ENCODE peak calls at places on chromosomes 1 and 21, in four cellular contexts. One of them, this sample, is unnamed.

GRCh38 chr1:8560611-8561544 is 243.0 kb downstream of the SLC45A1 start:
- DNase-seq in A549: peak; percentile 15
- DNase-seq in CD8-positive, alpha-beta T cell: no peak
- DNase-seq in tibial nerve: peak; percentile 34
- DNase-seq in this sample: no peak

GRCh38 chr1:150322310-150322709 is 977 bp downstream of the PRPF3 start:
- DNase-seq in A549: peak; percentile 21
- DNase-seq in CD8-positive, alpha-beta T cell: no peak
- DNase-seq in tibial nerve: no peak
- DNase-seq in this sample: no peak

GRCh38 chr1:205450448-205450847 is 5.4 kb downstream of the BLACAT1 start:
- DNase-seq in A549: no peak
- DNase-seq in CD8-positive, alpha-beta T cell: no peak
- DNase-seq in tibial nerve: no peak
- DNase-seq in this sample: no peak

GRCh38 chr1:197599789-197600188 is 175.5 kb downstream of the DENND1B start:
- DNase-seq in A549: no peak
- DNase-seq in CD8-positive, alpha-beta T cell: no peak
- DNase-seq in tibial nerve: no peak
- DNase-seq in this sample: no peak

GRCh38 chr1:6962390-6962955 is 177.2 kb downstream of the CAMTA1 start:
- DNase-seq in A549: peak; percentile 75
- DNase-seq in CD8-positive, alpha-beta T cell: no peak
- DNase-seq in tibial nerve: no peak
- DNase-seq in this sample: no peak

GRCh38 chr1:10561955-10562354 is 87.2 kb downstream of the PEX14 start:
- DNase-seq in A549: no peak
- DNase-seq in CD8-positive, alpha-beta T cell: no peak
- DNase-seq in tibial nerve: no peak
- DNase-seq in this sample: no peak

GRCh38 chr1:10245674-10246073 is 35.3 kb downstream of the KIF1B start:
- DNase-seq in A549: no peak
- DNase-seq in CD8-positive, alpha-beta T cell: no peak
- DNase-seq in tibial nerve: no peak
- DNase-seq in this sample: no peak

GRCh38 chr1:184311580-184311979 is 75.2 kb upstream of the C1orf21 start:
- DNase-seq in A549: no peak
- DNase-seq in CD8-positive, alpha-beta T cell: no peak
- DNase-seq in tibial nerve: no peak
- DNase-seq in this sample: no peak

GRCh38 chr1:209106237-209106741 is 477.2 kb upstream of the CAMK1G start:
- DNase-seq in A549: no peak
- DNase-seq in CD8-positive, alpha-beta T cell: no peak
- DNase-seq in tibial nerve: no peak
- DNase-seq in this sample: no peak

GRCh38 chr1:182206628-182207239 is 145.2 kb upstream of the ZNF648 start:
- DNase-seq in A549: no peak
- DNase-seq in CD8-positive, alpha-beta T cell: no peak
- DNase-seq in tibial nerve: peak; percentile 86
- DNase-seq in this sample: no peak

GRCh38 chr1:232393010-232393833 is 236.7 kb downstream of the SIPA1L2 start:
- DNase-seq in A549: no peak
- DNase-seq in CD8-positive, alpha-beta T cell: no peak
- DNase-seq in tibial nerve: no peak
- DNase-seq in this sample: no peak

GRCh38 chr1:30184393-30185141 is 538.8 kb downstream of the MATN1 start:
- DNase-seq in A549: no peak
- DNase-seq in CD8-positive, alpha-beta T cell: no peak
- DNase-seq in tibial nerve: no peak
- DNase-seq in this sample: no peak

GRCh38 chr1:30185313-30185712 is 538.1 kb downstream of the MATN1 start:
- DNase-seq in A549: no peak
- DNase-seq in CD8-positive, alpha-beta T cell: no peak
- DNase-seq in tibial nerve: no peak
- DNase-seq in this sample: no peak

GRCh38 chr1:30187413-30188023 is 535.9 kb downstream of the MATN1 start:
- DNase-seq in A549: no peak
- DNase-seq in CD8-positive, alpha-beta T cell: no peak
- DNase-seq in tibial nerve: peak; percentile 2
- DNase-seq in this sample: no peak

GRCh38 chr1:30186586-30186985 is 536.8 kb downstream of the MATN1 start:
- DNase-seq in A549: no peak
- DNase-seq in CD8-positive, alpha-beta T cell: no peak
- DNase-seq in tibial nerve: no peak
- DNase-seq in this sample: no peak

DNA sequence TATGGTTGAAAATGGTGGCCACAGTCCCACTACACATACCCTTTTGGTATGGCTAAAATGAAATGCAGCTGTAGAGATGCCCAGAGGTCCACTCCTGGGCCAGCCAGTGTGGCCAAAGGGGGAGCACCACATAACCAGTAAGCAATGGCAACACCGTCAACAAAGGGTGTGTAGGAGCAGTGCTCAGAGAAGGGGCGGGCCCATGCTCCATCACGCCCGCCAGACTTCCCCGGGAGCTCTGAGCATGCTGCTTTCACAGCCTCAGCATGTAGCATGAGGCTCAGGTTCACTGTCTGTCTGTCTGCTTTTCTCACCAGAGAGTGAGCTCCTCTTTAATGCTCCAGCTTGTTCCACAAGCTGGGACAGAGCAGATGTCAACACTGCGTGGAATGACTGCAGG is 537.6 kb downstream of the MATN1 start:
- DNase-seq in A549: no peak
- DNase-seq in CD8-positive, alpha-beta T cell: no peak
- DNase-seq in tibial nerve: no peak
- DNase-seq in this sample: no peak
- H3K27ac ChIP-seq in A549: no peak overlapping the region
- H3K27ac ChIP-seq in CD8-positive, alpha-beta T cell: no peak overlapping the region
- H3K27ac ChIP-seq in tibial nerve: no peak overlapping the region
- H3K27ac ChIP-seq in this sample: no peak overlapping the region

GRCh38 chr21:44929799-44930542 is 9.3 kb upstream of the ITGB2 start:
- DNase-seq in A549: no peak
- DNase-seq in CD8-positive, alpha-beta T cell: no peak
- DNase-seq in tibial nerve: no peak
- DNase-seq in this sample: no peak
- H3K4me3 ChIP-seq in A549: no peak overlapping the region
- H3K4me3 ChIP-seq in CD8-positive, alpha-beta T cell: peak overlapping the region; percentile 72
- H3K4me3 ChIP-seq in tibial nerve: no peak overlapping the region
- H3K4me3 ChIP-seq in this sample: no peak overlapping the region

GRCh38 chr1:157110003-157110402 is 10.4 kb upstream of the ETV3L start:
- DNase-seq in A549: no peak
- DNase-seq in CD8-positive, alpha-beta T cell: no peak
- DNase-seq in tibial nerve: no peak
- DNase-seq in this sample: no peak

GRCh38 chr1:157112186-157112867 is 12.7 kb upstream of the ETV3L start:
- DNase-seq in A549: no peak
- DNase-seq in CD8-positive, alpha-beta T cell: no peak
- DNase-seq in tibial nerve: no peak
- DNase-seq in this sample: no peak

GRCh38 chr1:157110686-157111085 is 11.1 kb upstream of the ETV3L start:
- DNase-seq in A549: no peak
- DNase-seq in CD8-positive, alpha-beta T cell: no peak
- DNase-seq in tibial nerve: no peak
- DNase-seq in this sample: no peak

GRCh38 chr1:157113116-157113515 is 13.5 kb upstream of the ETV3L start:
- DNase-seq in A549: no peak
- DNase-seq in CD8-positive, alpha-beta T cell: no peak
- DNase-seq in tibial nerve: no peak
- DNase-seq in this sample: no peak

GRCh38 chr1:157111396-157112165 is 12.0 kb upstream of the ETV3L start:
- DNase-seq in A549: no peak
- DNase-seq in CD8-positive, alpha-beta T cell: no peak
- DNase-seq in tibial nerve: no peak
- DNase-seq in this sample: no peak
- H3K4me1 ChIP-seq in A549: peaks cover 3% of the 10 kb centered on the region
- H3K4me1 ChIP-seq in CD8-positive, alpha-beta T cell: no peaks in the 10 kb centered on the region
- H3K4me1 ChIP-seq in tibial nerve: no peaks in the 10 kb centered on the region
- H3K4me1 ChIP-seq in this sample: peaks cover 5% of the 10 kb centered on the region

GRCh38 chr1:2322593-2323295 is 68.6 kb downstream of the MORN1 start:
- DNase-seq in A549: no peak
- DNase-seq in CD8-positive, alpha-beta T cell: no peak
- DNase-seq in tibial nerve: no peak
- DNase-seq in this sample: peak; percentile 76

GRCh38 chr1:2323575-2323974 is 67.8 kb downstream of the MORN1 start:
- DNase-seq in A549: no peak
- DNase-seq in CD8-positive, alpha-beta T cell: no peak
- DNase-seq in tibial nerve: no peak
- DNase-seq in this sample: no peak

GRCh38 chr1:2326524-2326923 is 64.8 kb downstream of the MORN1 start:
- DNase-seq in A549: no peak
- DNase-seq in CD8-positive, alpha-beta T cell: no peak
- DNase-seq in tibial nerve: no peak
- DNase-seq in this sample: no peak

GRCh38 chr1:2322065-2322571 is 69.2 kb downstream of the MORN1 start:
- DNase-seq in A549: no peak
- DNase-seq in CD8-positive, alpha-beta T cell: no peak
- DNase-seq in tibial nerve: peak; percentile 65
- DNase-seq in this sample: peak; percentile 78

DNA sequence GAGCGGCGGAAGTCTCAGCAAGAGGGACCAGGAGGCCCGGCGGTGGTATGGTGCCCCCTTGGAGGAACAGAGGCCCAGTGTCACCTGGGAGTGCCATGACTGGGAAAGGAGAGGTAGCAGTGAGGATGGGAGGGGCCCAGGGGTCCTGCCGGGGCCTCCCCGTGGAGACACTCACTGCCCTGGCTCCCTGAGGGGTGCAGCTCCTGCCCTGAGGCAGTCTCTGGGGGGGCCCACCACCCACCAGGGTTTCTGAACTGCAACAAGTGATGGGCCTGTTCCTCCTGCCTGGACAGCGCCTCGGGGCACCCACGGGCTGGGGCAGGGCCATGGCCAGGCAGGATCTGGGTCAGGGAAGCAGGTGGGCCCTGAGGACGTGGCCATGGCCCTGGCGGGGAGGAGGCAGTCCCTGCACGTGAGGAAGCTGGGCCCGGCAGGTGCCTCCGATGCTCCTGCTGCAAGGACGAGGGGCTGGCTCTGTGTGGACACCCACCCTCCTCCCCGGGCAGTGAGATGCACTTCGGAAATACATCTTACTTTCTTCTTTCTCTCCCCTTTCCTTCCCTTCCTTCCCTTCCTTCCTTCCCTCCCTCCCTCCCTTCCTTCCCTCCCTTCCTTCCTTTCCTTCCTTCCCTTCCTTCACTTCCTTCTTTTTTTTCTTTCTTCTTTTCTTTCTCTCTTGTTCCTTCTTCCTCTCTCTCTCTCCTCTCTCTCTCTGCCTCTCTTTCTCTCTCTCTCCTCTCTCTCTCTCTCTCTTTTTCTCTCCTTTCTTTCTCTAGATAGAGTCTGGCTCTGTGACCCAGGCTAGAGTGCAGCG is 66.6 kb downstream of the MORN1 start:
- DNase-seq in A549: no peak
- DNase-seq in CD8-positive, alpha-beta T cell: no peak
- DNase-seq in tibial nerve: no peak
- DNase-seq in this sample: no peak
- H3K27ac ChIP-seq in A549: no peak overlapping the region
- H3K27ac ChIP-seq in CD8-positive, alpha-beta T cell: no peak overlapping the region
- H3K27ac ChIP-seq in tibial nerve: no peak overlapping the region
- H3K27ac ChIP-seq in this sample: no peak overlapping the region

This sample was measured in lower lobe of right lung.